ENCODE peak calls at places on chromosomes 3 and 15, in nine cellular contexts. K is IMR-90, D is PC-9, F is kidney epithelial cell, A is AG10803, E is cardiac fibroblast, L is cardiac muscle cell, Y is lung, T is lower leg skin. P is an unnamed sample.

GRCh38 chr15:88636039-88636438 is 2.8 kb upstream of the ISG20 start:
- DNase-seq in K (no peak), D (peak; percentile 82), F (no peak), A (no peak), E (no peak), L (no peak), Y (peak; percentile 38), T (no peak), P (no peak)

GRCh38 chr3:69179740-69180372 is 57.5 kb upstream of the LMOD3 start:
- DNase-seq in K (no peak), D (no peak), F (no peak), A (no peak), E (no peak), L (peak; percentile 34), Y (no peak), T (no peak), P (peak; percentile 48)

GRCh38 chr15:69540622-69541021 is 88.0 kb downstream of the RPLP1 start:
- DNase-seq in K (no peak), D (no peak), F (no peak), A (no peak), E (no peak), L (no peak), Y (no peak), T (no peak), P (no peak)

GRCh38 chr3:124606180-124606579 is 124.1 kb upstream of the UMPS start:
- DNase-seq in K (no peak), D (no peak), F (no peak), A (no peak), E (no peak), L (no peak), Y (peak; percentile 33), T (no peak), P (no peak)

GRCh38 chr15:32683231-32683630 is 34.6 kb upstream of the GREM1 start:
- DNase-seq in K (no peak), D (no peak), F (no peak), A (no peak), E (no peak), L (no peak), Y (no peak), T (no peak), P (no peak)

GRCh38 chr15:26967719-26968269 is 3.2 kb upstream of the GABRG3 start:
- DNase-seq in K (no peak), D (no peak), F (no peak), A (peak; percentile 24), E (no peak), L (no peak), Y (no peak), T (no peak), P (no peak)

GRCh38 chr15:90059208-90059985 is 42.9 kb downstream of the IDH2 start:
- DNase-seq in K (no peak), D (no peak), F (no peak), A (no peak), E (peak; percentile 31), L (peak; percentile 35), Y (peak; percentile 84), T (peak; percentile 74), P (peak; percentile 75)

GRCh38 chr15:62742409-62743171 is 300.0 kb upstream of the TPM1 start:
- DNase-seq in K (peak; percentile 90), D (peak; percentile 39), F (no peak), A (peak; percentile 97), E (peak; percentile 97), L (peak; percentile 93), Y (peak; percentile 50), T (peak; percentile 83), P (peak; percentile 86)

GRCh38 chr3:2446146-2446545 is 347.5 kb downstream of the CNTN4 start:
- DNase-seq in K (no peak), D (no peak), F (no peak), A (no peak), E (no peak), L (no peak), Y (no peak), T (no peak), P (no peak)

GRCh38 chr15:39843561-39843960 is 60.9 kb upstream of the FSIP1 start:
- DNase-seq in K (no peak), D (no peak), F (no peak), A (no peak), E (no peak), L (no peak), Y (no peak), T (no peak), P (no peak)

GRCh38 chr3:25084016-25084415 is 344.0 kb upstream of the RARB start:
- DNase-seq in K (no peak), D (no peak), F (no peak), A (no peak), E (no peak), L (no peak), Y (no peak), T (no peak), P (peak; percentile 8)

GRCh38 chr3:36707623-36708409 is 56.5 kb downstream of the DCLK3 start:
- DNase-seq in K (peak; percentile 65), D (peak; percentile 93), F (no peak), A (peak; percentile 63), E (peak; percentile 17), L (peak; percentile 7), Y (no peak), T (no peak), P (peak; percentile 59)

GRCh38 chr15:68302729-68303128 is 25.2 kb downstream of the FEM1B start:
- DNase-seq in K (no peak), D (no peak), F (no peak), A (no peak), E (no peak), L (no peak), Y (no peak), T (peak; percentile 10), P (no peak)

GRCh38 chr15:39376371-39376909 is 204.4 kb upstream of the THBS1 start:
- DNase-seq in K (no peak), D (peak; percentile 55), F (no peak), A (peak; percentile 77), E (peak; percentile 16), L (peak; percentile 12), Y (no peak), T (no peak), P (peak; percentile 57)

GRCh38 chr3:33729993-33730392 is 11.9 kb upstream of the CLASP2 start:
- DNase-seq in K (no peak), D (no peak), F (no peak), A (no peak), E (no peak), L (no peak), Y (no peak), T (no peak), P (no peak)

GRCh38 chr3:33737146-33737545 is 19.1 kb upstream of the CLASP2 start:
- DNase-seq in K (no peak), D (no peak), F (no peak), A (no peak), E (no peak), L (no peak), Y (no peak), T (no peak), P (no peak)

GRCh38 chr3:33732394-33732793 is 14.3 kb upstream of the CLASP2 start:
- DNase-seq in K (no peak), D (no peak), F (no peak), A (no peak), E (no peak), L (no peak), Y (no peak), T (no peak), P (no peak)
- TF ChIP-seq CTCF in K (no peak), D (peak; percentile 41), F (peak; percentile 19), A (peak; percentile 32), E (peak; percentile 46), L (peak; percentile 31), Y (no peak), T (no peak), P (peak; percentile 41)

DNA sequence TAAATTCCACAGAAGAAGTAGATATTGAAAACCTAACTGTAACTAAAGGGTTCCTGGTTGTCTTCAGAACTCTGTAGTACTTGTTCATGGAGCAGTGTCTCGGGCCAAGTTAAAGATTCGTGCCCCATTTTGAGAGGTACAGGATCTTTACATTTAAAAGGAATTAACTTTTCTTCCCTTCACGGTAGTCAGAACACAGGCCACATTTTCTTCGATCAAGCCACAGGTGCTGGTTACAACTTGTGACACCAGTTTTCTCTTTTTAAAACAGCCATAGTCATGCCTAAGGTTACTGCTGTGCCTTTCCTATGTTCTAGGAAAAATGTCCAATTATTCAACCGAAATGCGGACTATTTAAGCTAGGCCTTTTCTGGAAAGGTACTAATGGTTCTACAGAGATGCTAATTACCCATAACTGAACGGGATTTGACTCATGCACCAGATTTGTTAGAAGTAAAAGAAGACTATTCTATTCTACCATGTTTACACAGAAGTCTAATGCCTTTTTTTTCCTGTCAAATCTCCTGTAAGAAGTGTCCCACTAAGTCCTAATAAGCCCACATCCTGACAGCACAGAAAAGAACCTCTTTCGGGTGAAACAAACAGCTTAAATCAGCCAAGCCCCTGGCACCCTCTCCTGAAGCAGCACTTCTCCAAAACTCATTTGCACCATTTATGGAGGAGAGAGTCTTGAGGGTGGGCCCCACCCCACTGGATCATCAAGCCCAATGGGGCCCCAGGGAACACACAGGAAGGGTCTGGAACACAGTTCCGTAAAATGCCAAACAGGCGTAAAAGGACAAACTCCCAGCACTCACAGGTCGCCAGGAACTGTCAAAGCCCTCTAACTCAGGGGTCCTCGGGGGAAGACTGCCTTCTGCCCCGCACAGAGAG is 1.9 kb downstream of the LRIG1 start:
- DNase-seq in K (peak; percentile 24), D (no peak), F (no peak), A (no peak), E (no peak), L (no peak), Y (no peak), T (no peak), P (no peak)
- H3K4me3 ChIP-seq in K (peak overlapping the region; percentile 97), D (no peak overlapping the region), F (peak overlapping the region; percentile 92), A (peak overlapping the region; percentile 80), E (peak overlapping the region; percentile 86), L (peak overlapping the region; percentile 87), Y (peak overlapping the region; percentile 56), T (peak overlapping the region; percentile 9), P (peak overlapping the region; percentile 83)

GRCh38 chr3:134852132-134852531 is 57.1 kb downstream of the EPHB1 start:
- DNase-seq in K (no peak), D (no peak), F (no peak), A (no peak), E (no peak), L (no peak), Y (no peak), T (no peak), P (no peak)

GRCh38 chr3:134850761-134851160 is 55.7 kb downstream of the EPHB1 start:
- DNase-seq in K (no peak), D (no peak), F (no peak), A (no peak), E (no peak), L (no peak), Y (no peak), T (no peak), P (no peak)

GRCh38 chr3:134854285-134854684 is 59.2 kb downstream of the EPHB1 start:
- DNase-seq in K (no peak), D (no peak), F (no peak), A (no peak), E (no peak), L (no peak), Y (no peak), T (no peak), P (no peak)

GRCh38 chr3:134849561-134849960 is 54.5 kb downstream of the EPHB1 start:
- DNase-seq in K (no peak), D (no peak), F (no peak), A (no peak), E (no peak), L (no peak), Y (no peak), T (no peak), P (no peak)

GRCh38 chr3:134852893-134853351 is 57.9 kb downstream of the EPHB1 start:
- DNase-seq in K (no peak), D (no peak), F (no peak), A (no peak), E (no peak), L (no peak), Y (no peak), T (no peak), P (no peak)
- TF ChIP-seq CTCF in K (no peak), D (no peak), F (no peak), A (no peak), E (no peak), L (no peak), Y (no peak), T (no peak), P (no peak)

GRCh38 chr3:16913264-16913580 is 28.5 kb downstream of the PLCL2 start:
- DNase-seq in K (no peak), D (no peak), F (no peak), A (no peak), E (no peak), L (no peak), Y (no peak), T (no peak), P (no peak)
- H3K4me3 ChIP-seq in K (no peak overlapping the region), D (no peak overlapping the region), F (no peak overlapping the region), A (no peak overlapping the region), E (no peak overlapping the region), L (no peak overlapping the region), Y (no peak overlapping the region), T (no peak overlapping the region), P (no peak overlapping the region)